ENCODE peak calls at places on chromosomes 13 and 19, in seven cellular contexts. One of them, this sample, is unnamed.

GRCh38 chr13:28494861-28495585 is at the start of gene FLT1:
- DNase-seq in head of caudate nucleus: no peak
- DNase-seq in mucosa of descending colon: peak; percentile 40
- DNase-seq in CD8-positive, alpha-beta T cell: peak; percentile 37
- DNase-seq in stromal cell of bone marrow: no peak
- DNase-seq in activated CD4-positive, alpha-beta T cell treated with anti-CD3 and anti-CD28 coated beads, Interleukin-2, amount 10 ng/mL, durations not matched to agents 7 days and 5 days: peak; percentile 17
- DNase-seq in EL: peak; percentile 82
- DNase-seq in this sample: no peak

GRCh38 chr19:15252398-15253018 is 20.3 kb upstream of the EPHX3 start:
- DNase-seq in EL: peak; percentile 64
- DNase-seq in head of caudate nucleus: peak; percentile 60
- DNase-seq in CD8-positive, alpha-beta T cell: no peak
- DNase-seq in mucosa of descending colon: no peak
- DNase-seq in stromal cell of bone marrow: peak; percentile 58
- DNase-seq in activated CD4-positive, alpha-beta T cell treated with anti-CD3 and anti-CD28 coated beads, Interleukin-2, amount 10 ng/mL, durations not matched to agents 7 days and 5 days: no peak
- DNase-seq in this sample: peak; percentile 56

GRCh38 chr13:98751397-98752110 is 918 bp downstream of the SLC15A1 start:
- DNase-seq in activated CD4-positive, alpha-beta T cell treated with anti-CD3 and anti-CD28 coated beads, Interleukin-2, amount 10 ng/mL, durations not matched to agents 7 days and 5 days: no peak
- DNase-seq in EL: peak; percentile 26
- DNase-seq in head of caudate nucleus: no peak
- DNase-seq in mucosa of descending colon: peak; percentile 54
- DNase-seq in stromal cell of bone marrow: peak; percentile 25
- DNase-seq in CD8-positive, alpha-beta T cell: no peak
- DNase-seq in this sample: no peak

GRCh38 chr13:105773887-105774538 is 761.4 kb downstream of the EFNB2 start:
- DNase-seq in head of caudate nucleus: no peak
- DNase-seq in activated CD4-positive, alpha-beta T cell treated with anti-CD3 and anti-CD28 coated beads, Interleukin-2, amount 10 ng/mL, durations not matched to agents 7 days and 5 days: no peak
- DNase-seq in EL: peak; percentile 39
- DNase-seq in mucosa of descending colon: no peak
- DNase-seq in CD8-positive, alpha-beta T cell: no peak
- DNase-seq in stromal cell of bone marrow: no peak
- DNase-seq in this sample: no peak

GRCh38 chr19:29714371-29714952 is 599 bp downstream of the C19orf12 start:
- DNase-seq in activated CD4-positive, alpha-beta T cell treated with anti-CD3 and anti-CD28 coated beads, Interleukin-2, amount 10 ng/mL, durations not matched to agents 7 days and 5 days: peak; percentile 74
- DNase-seq in CD8-positive, alpha-beta T cell: peak; percentile 78
- DNase-seq in mucosa of descending colon: no peak
- DNase-seq in head of caudate nucleus: no peak
- DNase-seq in stromal cell of bone marrow: no peak
- DNase-seq in EL: no peak
- DNase-seq in this sample: no peak

GRCh38 chr13:43469791-43470190 is 317.0 kb downstream of the ENOX1 start:
- DNase-seq in activated CD4-positive, alpha-beta T cell treated with anti-CD3 and anti-CD28 coated beads, Interleukin-2, amount 10 ng/mL, durations not matched to agents 7 days and 5 days: no peak
- DNase-seq in head of caudate nucleus: no peak
- DNase-seq in CD8-positive, alpha-beta T cell: no peak
- DNase-seq in mucosa of descending colon: no peak
- DNase-seq in EL: no peak
- DNase-seq in stromal cell of bone marrow: no peak
- DNase-seq in this sample: no peak

GRCh38 chr13:107753286-107753685 is 462.1 kb downstream of the LIG4 start:
- DNase-seq in activated CD4-positive, alpha-beta T cell treated with anti-CD3 and anti-CD28 coated beads, Interleukin-2, amount 10 ng/mL, durations not matched to agents 7 days and 5 days: no peak
- DNase-seq in CD8-positive, alpha-beta T cell: no peak
- DNase-seq in stromal cell of bone marrow: no peak
- DNase-seq in EL: no peak
- DNase-seq in head of caudate nucleus: no peak
- DNase-seq in mucosa of descending colon: no peak
- DNase-seq in this sample: no peak

GRCh38 chr13:110338441-110339101 is 31.5 kb downstream of the COL4A2 start:
- DNase-seq in activated CD4-positive, alpha-beta T cell treated with anti-CD3 and anti-CD28 coated beads, Interleukin-2, amount 10 ng/mL, durations not matched to agents 7 days and 5 days: no peak
- DNase-seq in mucosa of descending colon: no peak
- DNase-seq in EL: no peak
- DNase-seq in head of caudate nucleus: no peak
- DNase-seq in stromal cell of bone marrow: no peak
- DNase-seq in CD8-positive, alpha-beta T cell: no peak
- DNase-seq in this sample: no peak

GRCh38 chr19:35533822-35534521 is 716 bp downstream of the GAPDHS start:
- DNase-seq in CD8-positive, alpha-beta T cell: peak; percentile 55
- DNase-seq in EL: peak; percentile 23
- DNase-seq in mucosa of descending colon: peak; percentile 55
- DNase-seq in head of caudate nucleus: no peak
- DNase-seq in activated CD4-positive, alpha-beta T cell treated with anti-CD3 and anti-CD28 coated beads, Interleukin-2, amount 10 ng/mL, durations not matched to agents 7 days and 5 days: peak; percentile 48
- DNase-seq in stromal cell of bone marrow: no peak
- DNase-seq in this sample: no peak

GRCh38 chr19:6378036-6378435 is 2.3 kb upstream of the PSPN start:
- DNase-seq in activated CD4-positive, alpha-beta T cell treated with anti-CD3 and anti-CD28 coated beads, Interleukin-2, amount 10 ng/mL, durations not matched to agents 7 days and 5 days: no peak
- DNase-seq in stromal cell of bone marrow: no peak
- DNase-seq in CD8-positive, alpha-beta T cell: no peak
- DNase-seq in mucosa of descending colon: no peak
- DNase-seq in head of caudate nucleus: no peak
- DNase-seq in EL: peak; percentile 21
- DNase-seq in this sample: no peak

GRCh38 chr19:17527326-17527725 is 15.9 kb downstream of the PGLS start:
- DNase-seq in mucosa of descending colon: no peak
- DNase-seq in activated CD4-positive, alpha-beta T cell treated with anti-CD3 and anti-CD28 coated beads, Interleukin-2, amount 10 ng/mL, durations not matched to agents 7 days and 5 days: no peak
- DNase-seq in stromal cell of bone marrow: no peak
- DNase-seq in EL: no peak
- DNase-seq in head of caudate nucleus: no peak
- DNase-seq in CD8-positive, alpha-beta T cell: no peak
- DNase-seq in this sample: no peak

GRCh38 chr19:43623889-43624670 is 4.7 kb upstream of the ZNF428 start:
- DNase-seq in activated CD4-positive, alpha-beta T cell treated with anti-CD3 and anti-CD28 coated beads, Interleukin-2, amount 10 ng/mL, durations not matched to agents 7 days and 5 days: no peak
- DNase-seq in EL: no peak
- DNase-seq in CD8-positive, alpha-beta T cell: no peak
- DNase-seq in mucosa of descending colon: no peak
- DNase-seq in stromal cell of bone marrow: no peak
- DNase-seq in head of caudate nucleus: no peak
- DNase-seq in this sample: no peak

GRCh38 chr13:109476001-109476400 is 310.4 kb downstream of the IRS2 start:
- DNase-seq in stromal cell of bone marrow: no peak
- DNase-seq in EL: no peak
- DNase-seq in activated CD4-positive, alpha-beta T cell treated with anti-CD3 and anti-CD28 coated beads, Interleukin-2, amount 10 ng/mL, durations not matched to agents 7 days and 5 days: no peak
- DNase-seq in mucosa of descending colon: no peak
- DNase-seq in CD8-positive, alpha-beta T cell: no peak
- DNase-seq in head of caudate nucleus: no peak
- DNase-seq in this sample: no peak

GRCh38 chr19:31529121-31529520 is 179.9 kb upstream of the TSHZ3 start:
- DNase-seq in activated CD4-positive, alpha-beta T cell treated with anti-CD3 and anti-CD28 coated beads, Interleukin-2, amount 10 ng/mL, durations not matched to agents 7 days and 5 days: no peak
- DNase-seq in stromal cell of bone marrow: no peak
- DNase-seq in EL: no peak
- DNase-seq in head of caudate nucleus: no peak
- DNase-seq in CD8-positive, alpha-beta T cell: no peak
- DNase-seq in mucosa of descending colon: no peak
- DNase-seq in this sample: no peak

GRCh38 chr19:35048911-35049411 is 7.4 kb downstream of the HPN start:
- DNase-seq in head of caudate nucleus: peak; percentile 78
- DNase-seq in CD8-positive, alpha-beta T cell: no peak
- DNase-seq in EL: no peak
- DNase-seq in activated CD4-positive, alpha-beta T cell treated with anti-CD3 and anti-CD28 coated beads, Interleukin-2, amount 10 ng/mL, durations not matched to agents 7 days and 5 days: no peak
- DNase-seq in mucosa of descending colon: no peak
- DNase-seq in stromal cell of bone marrow: no peak
- DNase-seq in this sample: peak; percentile 79

This sample was measured in substantia nigra.